ENCODE peak calls at places on chromosomes 11 and 22, in four cellular contexts. N is CD8-positive, alpha-beta T cell; O is amniotic stem cell; H is mucosa of gallbladder. S is an unnamed sample.

GRCh38 chr11:29306527-29306926 is 710.3 kb downstream of the KCNA4 start:
- DNase-seq in N (no peak), O (peak; percentile 51), H (no peak), S (no peak)

GRCh38 chr11:87926250-87926970 is 248.8 kb downstream of the RAB38 start:
- DNase-seq in H (peak; percentile 16), N (no peak), O (no peak), S (no peak)

GRCh38 chr11:21048626-21049025 is 379.2 kb downstream of the NELL1 start:
- DNase-seq in O (no peak), N (no peak), H (no peak), S (no peak)

GRCh38 chr11:2860636-2861035 is 24.9 kb downstream of the CDKN1C start:
- DNase-seq in H (peak; percentile 40), O (no peak), N (no peak), S (no peak)

GRCh38 chr22:41557401-41558240 is 3.2 kb upstream of the CSDC2 start:
- DNase-seq in O (peak; percentile 63), N (no peak), H (peak; percentile 74), S (no peak)

GRCh38 chr22:27836181-27836580 is 34.6 kb upstream of the MN1 start:
- DNase-seq in O (no peak), H (no peak), N (no peak), S (no peak)

GRCh38 chr11:11263238-11264030 is 89.6 kb downstream of the CSNK2A3 start:
- DNase-seq in H (no peak), O (no peak), N (no peak), S (no peak)

GRCh38 chr11:101428918-101429317 is 154.9 kb downstream of the TRPC6 start:
- DNase-seq in N (no peak), O (no peak), H (no peak), S (no peak)

GRCh38 chr22:40178417-40179409 is 988 bp downstream of the TNRC6B start:
- DNase-seq in H (no peak), N (peak; percentile 48), O (peak; percentile 52), S (no peak)

GRCh38 chr11:20355221-20356219 is 8.0 kb upstream of the HTATIP2 start:
- DNase-seq in N (peak; percentile 22), H (peak; percentile 17), O (no peak), S (no peak)

GRCh38 chr22:30843245-30843644 is 125.3 kb downstream of the MORC2 start:
- DNase-seq in O (no peak), H (no peak), N (no peak), S (no peak)

GRCh38 chr11:9862981-9863380 is 199.1 kb downstream of the SWAP70 start:
- DNase-seq in N (no peak), H (no peak), O (no peak), S (no peak)

GRCh38 chr11:45152740-45153595 is 6.5 kb downstream of the PRDM11 start:
- DNase-seq in N (no peak), H (no peak), O (no peak), S (no peak)

GRCh38 chr22:23233746-23234408 is 53.6 kb downstream of the BCR start:
- DNase-seq in N (no peak), O (no peak), H (no peak), S (no peak)

GRCh38 chr22:32796865-32797573 is 4.5 kb upstream of the TIMP3 start:
- DNase-seq in H (peak; percentile 60), N (peak; percentile 54), O (peak; percentile 72), S (no peak)

GRCh38 chr22:43736651-43737050 is 75.5 kb downstream of the EFCAB6 start:
- DNase-seq in H (no peak), O (no peak), N (no peak), S (no peak)

GRCh38 chr22:39526736-39527171 is 5.8 kb downstream of the RPS19BP1 start:
- DNase-seq in H (no peak), N (no peak), O (no peak), S (no peak)

GRCh38 chr22:44546686-44547310 is 48.8 kb upstream of the RTL6 start:
- DNase-seq in H (no peak), O (no peak), N (no peak), S (no peak)

GRCh38 chr11:13777341-13777985 is 109.0 kb downstream of the FAR1 start:
- DNase-seq in H (no peak), N (no peak), O (no peak), S (no peak)

GRCh38 chr11:57348636-57349323 is 10.6 kb downstream of the P2RX3 start:
- DNase-seq in O (no peak), H (no peak), N (no peak), S (no peak)

GRCh38 chr22:30178180-30179126 is 68.1 kb downstream of the LIF start:
- DNase-seq in H (no peak), O (no peak), N (peak; percentile 18), S (no peak)

GRCh38 chr11:116935514-116935913 is 98.1 kb upstream of the APOA1 start:
- DNase-seq in N (no peak), H (no peak), O (no peak), S (no peak)

GRCh38 chr11:115931684-115932083 is 427.5 kb upstream of the CADM1 start:
- DNase-seq in H (no peak), N (no peak), O (no peak), S (no peak)

GRCh38 chr11:120601566-120601965 is 90.0 kb downstream of the GRIK4 start:
- DNase-seq in H (no peak), N (no peak), O (no peak), S (no peak)

GRCh38 chr11:1336836-1337646 is 27.6 kb upstream of the TOLLIP start:
- DNase-seq in H (no peak), N (peak; percentile 56), O (no peak), S (no peak)

GRCh38 chr11:68780829-68781228 is 29.5 kb upstream of the TESMIN start:
- DNase-seq in H (peak; percentile 57), O (no peak), N (no peak), S (no peak)

GRCh38 chr22:31776231-31776630 is 22.4 kb downstream of the DEPDC5 start:
- DNase-seq in O (no peak), H (no peak), N (no peak), S (no peak)

GRCh38 chr11:45280449-45280848 is 5.7 kb downstream of the SYT13 start:
- DNase-seq in O (no peak), H (no peak), N (peak; percentile 16), S (no peak)

GRCh38 chr11:43723617-43724016 is 43.1 kb downstream of the HSD17B12 start:
- DNase-seq in H (no peak), O (no peak), N (no peak), S (no peak)

GRCh38 chr22:38079804-38080203 is 4.2 kb downstream of the SLC16A8 start:
- DNase-seq in O (no peak), H (no peak), N (no peak), S (no peak)

GRCh38 chr22:39917776-39918493 is 17.1 kb downstream of the GRAP2 start:
- DNase-seq in H (no peak), N (no peak), O (no peak), S (no peak)

GRCh38 chr22:30195245-30196140 is 51.1 kb downstream of the LIF start:
- DNase-seq in O (no peak), H (no peak), N (no peak), S (no peak)

GRCh38 chr11:23021287-23021863 is 161.1 kb upstream of the CCDC179 start:
- DNase-seq in H (peak; percentile 15), N (no peak), O (peak; percentile 28), S (no peak)

GRCh38 chr11:83319346-83319745 is 33.2 kb upstream of the CCDC90B start:
- DNase-seq in O (no peak), H (no peak), N (no peak), S (no peak)

GRCh38 chr11:61632096-61632495 is 48.1 kb upstream of the DAGLA start:
- DNase-seq in O (no peak), H (no peak), N (no peak), S (no peak)

S was measured in GF-D8.